ENCODE peak calls at places on chromosomes 3 and 15, in eight cellular contexts. F is stromal cell of bone marrow; Y is T-helper 9 cell; V is activated CD8-positive, alpha-beta memory T cell treated with anti-CD3 and anti-CD28 coated beads for 48 hours; Q is activated CD8-positive, alpha-beta T cell treated with anti-CD3 and anti-CD28 coated beads for 36 hours; D is amniotic stem cell; T is HFFc6; R is uterus. M is an unnamed sample.

GRCh38 chr15:79416876-79417275 is 15.3 kb upstream of the MINAR1 start:
- DNase-seq in F (no peak), Y (no peak), V (no peak), Q (no peak), D (no peak), T (no peak), R (no peak), M (no peak)

GRCh38 chr3:104990758-104991157 is 376.0 kb upstream of the ALCAM start:
- DNase-seq in F (no peak), Y (no peak), V (no peak), Q (no peak), D (no peak), T (no peak), R (no peak), M (no peak)

GRCh38 chr3:124759666-124760401 is 29.6 kb downstream of the UMPS start:
- DNase-seq in F (no peak), Y (no peak), V (no peak), Q (no peak), D (no peak), T (no peak), R (no peak), M (no peak)

GRCh38 chr3:105679951-105680350 is 188.9 kb downstream of the CBLB start:
- DNase-seq in F (no peak), Y (no peak), V (no peak), Q (no peak), D (no peak), T (no peak), R (no peak), M (no peak)

GRCh38 chr3:128971421-128971820 is 22.5 kb downstream of the CFAP92 start:
- DNase-seq in F (peak; percentile 52), Y (no peak), V (no peak), Q (no peak), D (no peak), T (no peak), R (peak; percentile 48), M (no peak)

GRCh38 chr15:95994418-95994817 is 336.1 kb upstream of the NR2F2 start:
- DNase-seq in F (no peak), Y (no peak), V (no peak), Q (no peak), D (no peak), T (peak; percentile 25), R (no peak), M (no peak)

GRCh38 chr3:120214161-120214560 is 70.9 kb downstream of the GPR156 start:
- DNase-seq in F (peak; percentile 13), Y (no peak), V (no peak), Q (no peak), D (no peak), T (no peak), R (no peak), M (no peak)

GRCh38 chr3:73493543-73494314 is 131.0 kb downstream of the PDZRN3 start:
- DNase-seq in F (peak; percentile 77), Y (no peak), V (no peak), Q (no peak), D (peak; percentile 43), T (peak; percentile 81), R (no peak), M (no peak)

GRCh38 chr15:27058939-27059338 is 88.0 kb downstream of the GABRG3 start:
- DNase-seq in F (no peak), Y (no peak), V (no peak), Q (no peak), D (no peak), T (no peak), R (no peak), M (no peak)

GRCh38 chr15:78018968-78019644 is 58.4 kb downstream of the TBC1D2B start:
- DNase-seq in F (no peak), Y (no peak), V (no peak), Q (peak; percentile 30), D (no peak), T (no peak), R (no peak), M (no peak)

GRCh38 chr3:68007621-68008226 is 353.3 kb upstream of the SUCLG2 start:
- DNase-seq in F (no peak), Y (peak; percentile 11), V (no peak), Q (peak; percentile 33), D (no peak), T (no peak), R (no peak), M (peak; percentile 70)

GRCh38 chr3:158434412-158435038 is 136.5 kb upstream of the MLF1 start:
- DNase-seq in F (peak; percentile 45), Y (no peak), V (no peak), Q (peak; percentile 52), D (peak; percentile 24), T (peak; percentile 65), R (peak; percentile 23), M (no peak)

GRCh38 chr3:172100482-172100881 is 61.1 kb downstream of the FNDC3B start:
- DNase-seq in F (no peak), Y (no peak), V (no peak), Q (no peak), D (no peak), T (no peak), R (no peak), M (no peak)

GRCh38 chr3:15399970-15400369 is 27.4 kb downstream of the METTL6 start:
- DNase-seq in F (no peak), Y (peak; percentile 7), V (no peak), Q (peak; percentile 37), D (no peak), T (no peak), R (no peak), M (no peak)

GRCh38 chr3:45730409-45731154 is 41.4 kb downstream of the SACM1L start:
- DNase-seq in F (no peak), Y (no peak), V (no peak), Q (no peak), D (no peak), T (no peak), R (no peak), M (no peak)

GRCh38 chr3:138186216-138186615 is 885 bp upstream of the ARMC8 start:
- DNase-seq in F (no peak), Y (no peak), V (no peak), Q (no peak), D (no peak), T (no peak), R (no peak), M (no peak)

GRCh38 chr3:27570421-27571106 is 86.4 kb upstream of the SLC4A7 start:
- DNase-seq in F (no peak), Y (no peak), V (no peak), Q (no peak), D (no peak), T (no peak), R (no peak), M (no peak)

GRCh38 chr3:194355379-194355778 is 4.3 kb upstream of the CPN2 start:
- DNase-seq in F (no peak), Y (no peak), V (no peak), Q (no peak), D (no peak), T (no peak), R (no peak), M (no peak)

GRCh38 chr3:71581981-71582611 is 1.4 kb downstream of the FOXP1 start:
- DNase-seq in F (no peak), Y (peak; percentile 13), V (no peak), Q (peak; percentile 69), D (no peak), T (no peak), R (peak; percentile 39), M (peak; percentile 86)

M was measured in kidney.